ENCODE peak calls at places on chromosomes 16 and 17, in five cellular contexts. One of them, this sample, is unnamed. For H3K27me3, the result is how much of the 10 kb centered on the place peaks cover.

GRCh38 chr17:29576214-29577008 is 7.9 kb downstream of the TP53I13 start:
- DNase-seq in colonic mucosa: peak
- DNase-seq in PC-9: no peak
- DNase-seq in fibroblast of lung: no peak
- DNase-seq in endodermal cell: no peak
- DNase-seq in this sample: no peak

GRCh38 chr16:57984443-57985203 is 13.7 kb upstream of the CNGB1 start:
- DNase-seq in colonic mucosa: peak
- DNase-seq in PC-9: peak
- DNase-seq in fibroblast of lung: peak
- DNase-seq in endodermal cell: peak
- DNase-seq in this sample: no peak

GRCh38 chr17:50356892-50357510 is 11.1 kb downstream of the XYLT2 start:
- DNase-seq in colonic mucosa: no peak
- DNase-seq in PC-9: no peak
- DNase-seq in fibroblast of lung: no peak
- DNase-seq in endodermal cell: peak
- DNase-seq in this sample: no peak

GRCh38 chr16:72823961-72824490 is 223.9 kb downstream of the ZFHX3 start:
- DNase-seq in colonic mucosa: no peak
- DNase-seq in PC-9: no peak
- DNase-seq in fibroblast of lung: no peak
- DNase-seq in endodermal cell: no peak
- DNase-seq in this sample: no peak

GRCh38 chr17:77451894-77452852 is 311.4 kb downstream of the SEC14L1 start:
- DNase-seq in colonic mucosa: peak
- DNase-seq in PC-9: no peak
- DNase-seq in fibroblast of lung: peak
- DNase-seq in endodermal cell: peak
- DNase-seq in this sample: peak

GRCh38 chr17:11300201-11300600 is 59.2 kb downstream of the SHISA6 start:
- DNase-seq in colonic mucosa: no peak
- DNase-seq in PC-9: no peak
- DNase-seq in fibroblast of lung: no peak
- DNase-seq in endodermal cell: no peak
- DNase-seq in this sample: no peak

GRCh38 chr17:76446449-76447231 is 6.3 kb downstream of the UBE2O start:
- DNase-seq in colonic mucosa: no peak
- DNase-seq in PC-9: peak
- DNase-seq in fibroblast of lung: peak
- DNase-seq in endodermal cell: peak
- DNase-seq in this sample: peak

GRCh38 chr17:48852251-48852650 is 21.4 kb downstream of the CALCOCO2 start:
- DNase-seq in colonic mucosa: no peak
- DNase-seq in PC-9: no peak
- DNase-seq in fibroblast of lung: no peak
- DNase-seq in endodermal cell: no peak
- DNase-seq in this sample: no peak

GRCh38 chr17:34841467-34841866 is 119.8 kb downstream of the CCT6B start:
- DNase-seq in colonic mucosa: no peak
- DNase-seq in PC-9: no peak
- DNase-seq in fibroblast of lung: no peak
- DNase-seq in endodermal cell: no peak
- DNase-seq in this sample: no peak

GRCh38 chr16:69014811-69015210 is 90.6 kb upstream of the HAS3 start:
- DNase-seq in colonic mucosa: no peak
- DNase-seq in PC-9: no peak
- DNase-seq in fibroblast of lung: no peak
- DNase-seq in endodermal cell: no peak
- DNase-seq in this sample: no peak

GRCh38 chr16:66658860-66659190 is 37.7 kb downstream of the CMTM4 start:
- DNase-seq in colonic mucosa: no peak
- DNase-seq in PC-9: no peak
- DNase-seq in fibroblast of lung: no peak
- DNase-seq in endodermal cell: no peak
- DNase-seq in this sample: no peak

GRCh38 chr16:70430667-70431536 is 8.0 kb downstream of the ST3GAL2 start:
- DNase-seq in colonic mucosa: no peak
- DNase-seq in PC-9: peak
- DNase-seq in fibroblast of lung: no peak
- DNase-seq in endodermal cell: peak
- DNase-seq in this sample: no peak

GRCh38 chr16:58448890-58449289 is 51.1 kb upstream of the NDRG4 start:
- DNase-seq in colonic mucosa: no peak
- DNase-seq in PC-9: no peak
- DNase-seq in fibroblast of lung: no peak
- DNase-seq in endodermal cell: no peak
- DNase-seq in this sample: peak

GRCh38 chr17:6172642-6173330 is 102.6 kb downstream of the WSCD1 start:
- DNase-seq in colonic mucosa: no peak
- DNase-seq in PC-9: no peak
- DNase-seq in fibroblast of lung: no peak
- DNase-seq in endodermal cell: peak
- DNase-seq in this sample: no peak

GRCh38 chr17:72422505-72423285 is 301.9 kb downstream of the SOX9 start:
- DNase-seq in colonic mucosa: peak
- DNase-seq in PC-9: peak
- DNase-seq in fibroblast of lung: peak
- DNase-seq in endodermal cell: peak
- DNase-seq in this sample: peak

GRCh38 chr16:23382279-23382678 is 70.7 kb downstream of the COG7 start:
- DNase-seq in colonic mucosa: no peak
- DNase-seq in PC-9: no peak
- DNase-seq in fibroblast of lung: no peak
- DNase-seq in endodermal cell: no peak
- DNase-seq in this sample: no peak

GRCh38 chr17:77373298-77374169 is 232.8 kb downstream of the SEC14L1 start:
- DNase-seq in colonic mucosa: no peak
- DNase-seq in PC-9: no peak
- DNase-seq in fibroblast of lung: no peak
- DNase-seq in endodermal cell: peak
- DNase-seq in this sample: no peak

GRCh38 chr16:58417600-58417999 is 25.3 kb downstream of the GINS3 start:
- DNase-seq in colonic mucosa: no peak
- DNase-seq in PC-9: no peak
- DNase-seq in fibroblast of lung: no peak
- DNase-seq in endodermal cell: no peak
- DNase-seq in this sample: no peak

GRCh38 chr17:76969598-76970172 is 101.5 kb downstream of the MGAT5B start:
- DNase-seq in colonic mucosa: no peak
- DNase-seq in PC-9: peak
- DNase-seq in fibroblast of lung: no peak
- DNase-seq in endodermal cell: peak
- DNase-seq in this sample: no peak

GRCh38 chr16:88974641-88975215 is 2.3 kb downstream of the CBFA2T3 start:
- DNase-seq in colonic mucosa: no peak
- DNase-seq in PC-9: no peak
- DNase-seq in fibroblast of lung: no peak
- DNase-seq in endodermal cell: no peak
- DNase-seq in this sample: no peak

GRCh38 chr16:8948831-8949230 is 14.9 kb downstream of the USP7 start:
- DNase-seq in colonic mucosa: no peak
- DNase-seq in PC-9: no peak
- DNase-seq in fibroblast of lung: no peak
- DNase-seq in endodermal cell: no peak
- DNase-seq in this sample: no peak

GRCh38 chr16:77967054-77968035 is 55.0 kb upstream of the CLEC3A start:
- DNase-seq in colonic mucosa: no peak
- DNase-seq in PC-9: no peak
- DNase-seq in fibroblast of lung: no peak
- DNase-seq in endodermal cell: peak
- DNase-seq in this sample: no peak

GRCh38 chr17:67095803-67096202 is 51.4 kb downstream of the CACNG1 start:
- DNase-seq in colonic mucosa: no peak
- DNase-seq in PC-9: no peak
- DNase-seq in fibroblast of lung: peak
- DNase-seq in endodermal cell: no peak
- DNase-seq in this sample: peak

GRCh38 chr16:80938035-80938927 is 68.4 kb downstream of the CMC2 start:
- DNase-seq in colonic mucosa: no peak
- DNase-seq in PC-9: peak
- DNase-seq in fibroblast of lung: peak
- DNase-seq in endodermal cell: no peak
- DNase-seq in this sample: peak

GRCh38 chr16:81277681-81278080 is 37.1 kb upstream of the GAN start:
- DNase-seq in colonic mucosa: peak
- DNase-seq in PC-9: peak
- DNase-seq in fibroblast of lung: no peak
- DNase-seq in endodermal cell: no peak
- DNase-seq in this sample: no peak

GRCh38 chr16:73057369-73058210 is 9.7 kb upstream of the ZFHX3 start:
- DNase-seq in colonic mucosa: no peak
- DNase-seq in PC-9: peak
- DNase-seq in fibroblast of lung: no peak
- DNase-seq in endodermal cell: peak
- DNase-seq in this sample: no peak

GRCh38 chr16:1407749-1408148 is 6.8 kb downstream of the UNKL start:
- DNase-seq in colonic mucosa: no peak
- DNase-seq in PC-9: no peak
- DNase-seq in fibroblast of lung: peak
- DNase-seq in endodermal cell: no peak
- DNase-seq in this sample: no peak

GRCh38 chr17:55710410-55710809 is 12.3 kb downstream of the TMEM100 start:
- DNase-seq in colonic mucosa: no peak
- DNase-seq in PC-9: no peak
- DNase-seq in fibroblast of lung: peak
- DNase-seq in endodermal cell: peak
- DNase-seq in this sample: no peak

GRCh38 chr17:40443988-40444899 is 994 bp downstream of the IGFBP4 start:
- DNase-seq in colonic mucosa: peak
- DNase-seq in PC-9: no peak
- DNase-seq in fibroblast of lung: peak
- DNase-seq in endodermal cell: peak
- DNase-seq in this sample: peak

GRCh38 chr17:82502207-82502606 is 17.3 kb upstream of the FOXK2 start:
- DNase-seq in colonic mucosa: no peak
- DNase-seq in PC-9: no peak
- DNase-seq in fibroblast of lung: peak
- DNase-seq in endodermal cell: no peak
- DNase-seq in this sample: peak

DNA sequence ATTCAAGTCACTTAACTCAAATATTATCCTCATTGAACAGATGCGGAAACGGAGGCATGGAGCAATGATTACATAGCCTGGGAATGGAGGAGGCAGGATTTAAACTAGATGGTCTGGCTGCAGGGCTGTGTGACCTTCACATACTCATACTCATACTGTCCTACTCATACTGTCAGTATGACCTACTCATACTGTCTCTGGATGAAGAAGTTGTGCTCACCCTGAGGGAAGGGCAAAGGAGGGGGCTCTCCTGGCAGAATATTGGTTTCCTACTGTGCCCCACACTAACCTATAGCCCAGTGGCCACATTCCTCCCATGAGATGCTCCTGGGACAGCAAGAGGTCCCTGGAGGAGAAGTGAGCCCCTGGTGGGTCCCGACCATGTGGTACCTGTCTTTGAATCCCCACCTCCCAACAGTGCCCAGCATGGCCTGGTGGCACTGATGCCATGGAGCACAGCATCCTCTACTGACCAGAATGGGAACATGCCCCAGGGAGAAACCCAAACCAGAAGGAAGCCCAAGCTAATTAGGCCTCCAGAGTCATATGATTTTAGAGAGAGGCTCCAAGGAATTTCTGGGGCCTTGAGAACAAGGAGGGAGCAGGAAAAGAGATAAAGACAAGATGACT is 197.3 kb upstream of the SDK2 start:
- DNase-seq in colonic mucosa: no peak
- DNase-seq in PC-9: no peak
- DNase-seq in fibroblast of lung: peak
- DNase-seq in endodermal cell: peak
- DNase-seq in this sample: no peak
- TF ChIP-seq CTCF in colonic mucosa: peak
- TF ChIP-seq CTCF in PC-9: peak
- TF ChIP-seq CTCF in fibroblast of lung: no peak
- TF ChIP-seq CTCF in endodermal cell: peak
- TF ChIP-seq CTCF in this sample: peak

GRCh38 chr17:68595986-68596385 is 5.2 kb downstream of the FAM20A start:
- DNase-seq in colonic mucosa: no peak
- DNase-seq in PC-9: no peak
- DNase-seq in fibroblast of lung: no peak
- DNase-seq in endodermal cell: no peak
- DNase-seq in this sample: no peak

GRCh38 chr17:68594552-68594951 is 6.6 kb downstream of the FAM20A start:
- DNase-seq in colonic mucosa: no peak
- DNase-seq in PC-9: no peak
- DNase-seq in fibroblast of lung: no peak
- DNase-seq in endodermal cell: no peak
- DNase-seq in this sample: no peak

GRCh38 chr17:68595496-68595895 is 5.7 kb downstream of the FAM20A start:
- DNase-seq in colonic mucosa: no peak
- DNase-seq in PC-9: no peak
- DNase-seq in fibroblast of lung: no peak
- DNase-seq in endodermal cell: no peak
- DNase-seq in this sample: no peak

GRCh38 chr17:68598074-68598473 is 3.1 kb downstream of the FAM20A start:
- DNase-seq in colonic mucosa: no peak
- DNase-seq in PC-9: no peak
- DNase-seq in fibroblast of lung: no peak
- DNase-seq in endodermal cell: no peak
- DNase-seq in this sample: no peak

GRCh38 chr17:68596411-68596945 is 4.7 kb downstream of the FAM20A start:
- DNase-seq in colonic mucosa: no peak
- DNase-seq in PC-9: no peak
- DNase-seq in fibroblast of lung: no peak
- DNase-seq in endodermal cell: no peak
- DNase-seq in this sample: no peak
- H3K27me3 ChIP-seq in colonic mucosa: under half
- H3K27me3 ChIP-seq in PC-9: under half
- H3K27me3 ChIP-seq in fibroblast of lung: under half
- H3K27me3 ChIP-seq in endodermal cell: under half
- H3K27me3 ChIP-seq in this sample: under half

GRCh38 chr17:42743595-42744282 is 1.1 kb downstream of the EZH1 start:
- DNase-seq in colonic mucosa: no peak
- DNase-seq in PC-9: no peak
- DNase-seq in fibroblast of lung: no peak
- DNase-seq in endodermal cell: no peak
- DNase-seq in this sample: no peak
- TF ChIP-seq CTCF in colonic mucosa: no peak
- TF ChIP-seq CTCF in PC-9: peak
- TF ChIP-seq CTCF in fibroblast of lung: no peak
- TF ChIP-seq CTCF in endodermal cell: peak
- TF ChIP-seq CTCF in this sample: peak

GRCh38 chr17:31481783-31482081 is 90.3 kb downstream of the RAB11FIP4 start:
- DNase-seq in colonic mucosa: no peak
- DNase-seq in PC-9: no peak
- DNase-seq in fibroblast of lung: no peak
- DNase-seq in endodermal cell: no peak
- DNase-seq in this sample: no peak

GRCh38 chr17:31486351-31487062 is 95.0 kb downstream of the RAB11FIP4 start:
- DNase-seq in colonic mucosa: peak
- DNase-seq in PC-9: no peak
- DNase-seq in fibroblast of lung: no peak
- DNase-seq in endodermal cell: no peak
- DNase-seq in this sample: no peak

GRCh38 chr17:31487648-31488263 is 96.3 kb downstream of the RAB11FIP4 start:
- DNase-seq in colonic mucosa: peak
- DNase-seq in PC-9: peak
- DNase-seq in fibroblast of lung: no peak
- DNase-seq in endodermal cell: peak
- DNase-seq in this sample: peak

GRCh38 chr17:31487063-31487647 is 95.7 kb downstream of the RAB11FIP4 start:
- DNase-seq in colonic mucosa: no peak
- DNase-seq in PC-9: no peak
- DNase-seq in fibroblast of lung: no peak
- DNase-seq in endodermal cell: no peak
- DNase-seq in this sample: no peak

GRCh38 chr17:31484821-31485220 is 93.3 kb downstream of the RAB11FIP4 start:
- DNase-seq in colonic mucosa: no peak
- DNase-seq in PC-9: no peak
- DNase-seq in fibroblast of lung: no peak
- DNase-seq in endodermal cell: no peak
- DNase-seq in this sample: no peak
- H3K27me3 ChIP-seq in colonic mucosa: under half
- H3K27me3 ChIP-seq in PC-9: under half
- H3K27me3 ChIP-seq in fibroblast of lung: under half
- H3K27me3 ChIP-seq in endodermal cell: under half
- H3K27me3 ChIP-seq in this sample: under half

This sample was measured in foreskin keratinocyte.